ENCODE peak calls at places on chromosomes 1 and 21, in five cellular contexts. S is transverse colon, N is pancreas, B is A549, J is iPS DF 6.9. Z is an unnamed sample.
A peak's percentile ranks its signal among the peaks of the same experiment; 100 is the strongest.

GRCh38 chr21:44321846-44322450 is 17.2 kb downstream of the CFAP410 start:
- DNase-seq in J (no peak), B (no peak), N (no peak), S (no peak), Z (no peak)

GRCh38 chr1:36137226-36137625 is 12.1 kb downstream of the TRAPPC3 start:
- DNase-seq in N (no peak), B (no peak), J (no peak), S (no peak), Z (no peak)

GRCh38 chr1:39178541-39179431 is 25.7 kb upstream of the MACF1 start:
- DNase-seq in B (peak; percentile 39), J (no peak), N (peak; percentile 29), S (no peak), Z (peak; percentile 70)

GRCh38 chr1:98325646-98326441 is 335.7 kb upstream of the SNX7 start:
- DNase-seq in S (peak; percentile 54), B (no peak), J (no peak), N (peak; percentile 11), Z (no peak)

GRCh38 chr1:59298178-59298583 is 1.3 kb downstream of the FGGY start:
- DNase-seq in B (no peak), J (no peak), S (no peak), N (peak; percentile 25), Z (no peak)

GRCh38 chr1:92877081-92877711 is 45.4 kb downstream of the RPL5 start:
- DNase-seq in N (no peak), B (no peak), S (no peak), J (no peak), Z (no peak)

GRCh38 chr1:235199441-235199840 is 38.4 kb upstream of the RBM34 start:
- DNase-seq in N (no peak), J (peak; percentile 57), S (no peak), B (peak; percentile 14), Z (no peak)

GRCh38 chr1:166527752-166528151 is 311.5 kb upstream of the POGK start:
- DNase-seq in S (no peak), B (no peak), J (no peak), N (no peak), Z (no peak)

GRCh38 chr1:183150445-183150844 is 35.6 kb upstream of the LAMC2 start:
- DNase-seq in N (no peak), S (no peak), B (no peak), J (no peak), Z (no peak)

GRCh38 chr21:19535356-19535755 is 1131.8 kb upstream of the TMPRSS15 start:
- DNase-seq in S (no peak), N (no peak), J (no peak), B (no peak), Z (no peak)

GRCh38 chr1:221841291-221841982 is 99.5 kb upstream of the DUSP10 start:
- DNase-seq in N (no peak), S (no peak), J (no peak), B (no peak), Z (no peak)

GRCh38 chr1:40662864-40663263 is 2.6 kb downstream of the RIMS3 start:
- DNase-seq in J (no peak), S (no peak), N (no peak), B (no peak), Z (no peak)

GRCh38 chr1:52676249-52676903 is 21.8 kb downstream of the COA7 start:
- DNase-seq in J (no peak), N (no peak), S (peak; percentile 26), B (no peak), Z (no peak)

GRCh38 chr21:28821276-28822063 is 171.2 kb downstream of the LTN1 start:
- DNase-seq in B (no peak), N (no peak), J (no peak), S (no peak), Z (no peak)

GRCh38 chr1:173056355-173056754 is 5.6 kb upstream of the TNFSF18 start:
- DNase-seq in S (no peak), N (no peak), B (no peak), J (no peak), Z (no peak)

GRCh38 chr1:41455479-41456271 is 28.8 kb downstream of the EDN2 start:
- DNase-seq in B (no peak), N (no peak), J (no peak), S (peak; percentile 55), Z (no peak)

GRCh38 chr1:215887618-215888017 is 320.5 kb downstream of the KCTD3 start:
- DNase-seq in J (no peak), B (no peak), S (no peak), N (no peak), Z (no peak)

GRCh38 chr1:36481771-36482723 is 666 bp downstream of the CSF3R start:
- DNase-seq in S (no peak), N (no peak), J (no peak), B (no peak), Z (no peak)

GRCh38 chr1:2275796-2276536 is 47.8 kb downstream of the SKI start:
- DNase-seq in N (no peak), S (no peak), B (no peak), J (no peak), Z (no peak)

GRCh38 chr21:15978158-15978805 is 248.5 kb downstream of the USP25 start:
- DNase-seq in N (no peak), B (no peak), J (no peak), S (no peak), Z (no peak)

GRCh38 chr1:201506092-201506491 is 831 bp downstream of the CSRP1 start:
- DNase-seq in B (no peak), J (no peak), S (no peak), N (no peak), Z (no peak)

GRCh38 chr1:116064616-116065015 is 46.6 kb upstream of the MAB21L3 start:
- DNase-seq in J (no peak), B (no peak), S (no peak), N (no peak), Z (no peak)

GRCh38 chr1:209157514-209158285 is 425.8 kb upstream of the CAMK1G start:
- DNase-seq in B (no peak), J (peak; percentile 64), S (no peak), N (no peak), Z (no peak)

GRCh38 chr1:110040548-110040947 is 6.1 kb downstream of the STRIP1 start:
- DNase-seq in J (no peak), B (no peak), S (no peak), N (no peak), Z (no peak)

GRCh38 chr1:112988367-112988766 is 32.4 kb upstream of the SLC16A1 start:
- DNase-seq in B (no peak), J (no peak), S (no peak), N (no peak), Z (no peak)

GRCh38 chr1:41898191-41898713 is 20.5 kb downstream of the HIVEP3 start:
- DNase-seq in S (peak; percentile 45), B (no peak), N (no peak), J (no peak), Z (no peak)

GRCh38 chr1:46183119-46183842 is 7.0 kb upstream of the P3R3URF start:
- DNase-seq in S (peak; percentile 89), B (peak; percentile 74), N (peak; percentile 96), J (no peak), Z (peak; percentile 35)

DNA sequence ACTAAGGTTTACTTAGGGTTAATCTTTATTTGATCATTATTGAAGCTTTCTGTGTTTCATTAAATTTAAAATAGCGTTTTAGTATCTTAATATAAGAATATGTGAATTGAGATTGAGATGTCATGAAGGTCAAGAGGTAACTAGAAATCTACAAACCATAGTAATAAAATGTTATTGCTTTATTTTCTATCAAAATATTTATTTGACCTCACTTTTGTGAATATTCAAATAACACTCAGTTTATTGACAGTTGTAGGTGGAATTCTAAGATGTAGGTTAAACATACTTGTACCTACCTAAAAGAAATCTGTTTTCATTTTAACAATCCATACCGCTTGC is 5.7 kb downstream of the ADGRL2 start:
- DNase-seq in S (no peak), N (no peak), B (no peak), J (no peak), Z (no peak)
- H3K4me1 ChIP-seq in S (no peaks in the 10 kb centered on the region), N (no peaks in the 10 kb centered on the region), B (peaks cover 30% of the 10 kb centered on the region), J (peaks cover 2% of the 10 kb centered on the region), Z (no peaks in the 10 kb centered on the region)

GRCh38 chr1:246569248-246570238 is 3.3 kb downstream of the CNST start:
- DNase-seq in B (no peak), J (no peak), N (no peak), S (peak; percentile 44), Z (no peak)
- H3K4me3 ChIP-seq in B (no peak overlapping the region), J (no peak overlapping the region), N (no peak overlapping the region), S (peak overlapping the region; percentile 37), Z (no peak overlapping the region)

DNA sequence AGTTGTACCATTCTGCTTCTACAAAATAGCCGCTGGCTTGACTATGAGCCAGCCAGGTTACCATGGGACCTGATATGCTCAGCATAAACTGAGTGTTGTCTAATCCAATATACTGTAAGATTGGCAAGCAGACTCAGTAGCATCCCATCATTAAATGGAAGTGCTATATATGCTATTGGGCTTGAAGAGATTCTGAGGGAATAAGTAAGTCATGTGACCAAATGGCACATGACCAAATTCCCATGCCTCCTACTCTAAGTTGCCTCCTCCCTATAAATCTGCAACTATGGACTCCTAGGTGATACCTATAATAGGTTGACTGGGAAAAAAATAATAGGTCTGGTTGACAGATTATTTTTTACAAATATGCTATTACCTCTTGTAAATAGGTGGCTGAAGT is 698.6 kb downstream of the BRINP3 start:
- DNase-seq in S (no peak), J (no peak), B (no peak), N (no peak), Z (no peak)
- H3K4me1 ChIP-seq in S (no peaks in the 10 kb centered on the region), J (no peaks in the 10 kb centered on the region), B (peaks cover 17% of the 10 kb centered on the region), N (no peaks in the 10 kb centered on the region), Z (peaks cover 18% of the 10 kb centered on the region)

DNA sequence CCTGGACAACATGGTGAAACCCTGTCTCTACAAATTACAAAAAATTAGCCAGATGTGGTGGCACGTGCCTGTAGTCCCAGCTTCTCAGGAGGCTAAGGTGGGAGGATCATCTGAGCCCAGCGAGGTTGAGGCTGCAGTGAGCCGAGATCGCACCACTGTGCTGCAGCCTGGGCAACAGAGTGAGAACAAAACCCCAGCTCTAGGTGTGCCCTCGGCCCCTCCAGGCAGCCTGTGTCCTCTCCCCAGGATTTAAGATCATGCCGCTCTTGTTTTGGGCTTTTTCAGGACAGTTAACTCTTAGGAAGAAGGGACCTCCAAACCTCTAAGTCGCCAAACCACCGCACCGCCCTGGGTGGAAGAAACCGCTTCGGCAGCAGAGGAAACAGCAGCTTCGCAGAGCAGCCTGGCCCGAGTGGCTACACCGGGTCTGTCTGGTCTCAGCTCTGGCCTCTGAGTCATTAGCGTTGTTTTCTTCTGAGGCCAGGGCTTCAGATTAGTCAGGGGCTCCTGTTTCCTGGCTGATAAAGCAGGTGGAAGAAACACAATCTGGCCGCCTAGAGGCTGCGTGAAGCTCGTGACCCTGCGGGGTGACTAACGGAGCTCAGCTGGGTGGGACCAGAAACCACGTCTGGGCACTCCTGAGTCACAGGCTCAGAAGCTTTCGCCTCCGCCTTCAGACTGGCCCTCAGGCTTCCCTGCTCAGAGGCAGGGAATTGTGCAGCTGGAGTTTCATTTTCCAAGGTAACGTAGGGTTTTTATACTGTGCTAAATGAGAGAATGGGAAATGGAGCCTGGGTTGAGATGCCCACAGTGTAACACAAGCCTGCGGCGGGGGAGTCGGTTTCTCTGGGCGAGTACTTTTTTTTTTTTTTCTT is 44.7 kb downstream of the CHAF1B start:
- DNase-seq in B (peak; percentile 95), S (peak; percentile 43), J (no peak), N (peak; percentile 52), Z (peak; percentile 62)
- H3K4me3 ChIP-seq in B (peak overlapping the region; percentile 50), S (peak overlapping the region; percentile 12), J (no peak overlapping the region), N (no peak overlapping the region), Z (no peak overlapping the region)

GRCh38 chr1:228174482-228175315 is 9.1 kb downstream of the IBA57 start:
- DNase-seq in N (no peak), J (no peak), S (no peak), B (peak; percentile 51), Z (peak; percentile 28)
- H3K4me1 ChIP-seq in N (no peaks in the 10 kb centered on the region), J (peaks cover 6% of the 10 kb centered on the region), S (no peaks in the 10 kb centered on the region), B (peaks cover 4% of the 10 kb centered on the region), Z (no peaks in the 10 kb centered on the region)

Z was measured in Caco-2.